ENCODE peak calls at places on chromosomes 13 and 19, in four cellular contexts. N, D, V and S are unnamed samples.

GRCh38 chr19:27824108-27824507 is 1388.8 kb downstream of the UQCRFS1 start:
- DNase-seq in V (no peak), D (no peak), N (no peak), S (no peak)

GRCh38 chr19:45881082-45881908 is 4.6 kb downstream of the IRF2BP1 start:
- DNase-seq in D (no peak), N (no peak), V (no peak), S (no peak)

GRCh38 chr13:20414475-20415287 is 111.0 kb downstream of the CRYL1 start:
- DNase-seq in V (no peak), N (peak; percentile 18), D (no peak), S (no peak)

GRCh38 chr19:30420881-30421280 is 48.7 kb downstream of the ZNF536 start:
- DNase-seq in V (no peak), N (no peak), D (no peak), S (no peak)

GRCh38 chr19:48455171-48455907 is at the start of gene KCNJ14:
- DNase-seq in V (no peak), N (no peak), D (no peak), S (no peak)

GRCh38 chr13:72839831-72840426 is 58.0 kb downstream of the PIBF1 start:
- DNase-seq in N (peak; percentile 33), V (peak; percentile 3), D (no peak), S (no peak)

GRCh38 chr13:26529441-26529840 is 28.0 kb upstream of the WASF3 start:
- DNase-seq in D (no peak), N (peak; percentile 84), V (peak; percentile 26), S (peak; percentile 73)

GRCh38 chr13:113732176-113732960 is 26.7 kb upstream of the TMEM255B start:
- DNase-seq in V (no peak), N (no peak), D (no peak), S (no peak)

GRCh38 chr13:99542788-99543406 is 41.6 kb downstream of the TM9SF2 start:
- DNase-seq in V (no peak), N (no peak), D (peak; percentile 91), S (no peak)

GRCh38 chr13:111519041-111519440 is 198.6 kb downstream of the TEX29 start:
- DNase-seq in V (no peak), N (no peak), D (no peak), S (peak; percentile 64)

DNA sequence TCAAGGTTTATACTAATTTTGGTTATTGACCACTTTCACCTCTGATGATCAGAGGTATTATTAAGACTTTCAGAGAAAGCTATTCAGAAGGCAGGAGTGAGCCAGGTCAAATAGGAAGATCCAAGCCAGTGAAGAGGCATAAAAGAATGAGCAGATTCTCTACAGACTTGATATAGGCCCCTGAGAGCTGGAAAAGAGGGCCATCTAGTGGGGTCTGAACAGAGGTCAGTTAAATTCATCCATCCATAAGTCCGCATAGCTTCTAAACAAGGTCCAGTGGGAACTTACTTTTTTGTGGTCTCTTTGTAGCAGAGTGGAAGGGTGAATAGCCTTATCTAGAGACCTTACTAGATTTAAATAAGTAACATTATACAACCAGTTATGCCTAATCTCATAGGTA is 126.6 kb upstream of the UFM1 start:
- DNase-seq in V (no peak), N (peak; percentile 5), D (no peak), S (no peak)
- TF ChIP-seq CTCF in V (peak; percentile 42), N (peak; percentile 39), D (no peak), S (peak; percentile 65)

DNA sequence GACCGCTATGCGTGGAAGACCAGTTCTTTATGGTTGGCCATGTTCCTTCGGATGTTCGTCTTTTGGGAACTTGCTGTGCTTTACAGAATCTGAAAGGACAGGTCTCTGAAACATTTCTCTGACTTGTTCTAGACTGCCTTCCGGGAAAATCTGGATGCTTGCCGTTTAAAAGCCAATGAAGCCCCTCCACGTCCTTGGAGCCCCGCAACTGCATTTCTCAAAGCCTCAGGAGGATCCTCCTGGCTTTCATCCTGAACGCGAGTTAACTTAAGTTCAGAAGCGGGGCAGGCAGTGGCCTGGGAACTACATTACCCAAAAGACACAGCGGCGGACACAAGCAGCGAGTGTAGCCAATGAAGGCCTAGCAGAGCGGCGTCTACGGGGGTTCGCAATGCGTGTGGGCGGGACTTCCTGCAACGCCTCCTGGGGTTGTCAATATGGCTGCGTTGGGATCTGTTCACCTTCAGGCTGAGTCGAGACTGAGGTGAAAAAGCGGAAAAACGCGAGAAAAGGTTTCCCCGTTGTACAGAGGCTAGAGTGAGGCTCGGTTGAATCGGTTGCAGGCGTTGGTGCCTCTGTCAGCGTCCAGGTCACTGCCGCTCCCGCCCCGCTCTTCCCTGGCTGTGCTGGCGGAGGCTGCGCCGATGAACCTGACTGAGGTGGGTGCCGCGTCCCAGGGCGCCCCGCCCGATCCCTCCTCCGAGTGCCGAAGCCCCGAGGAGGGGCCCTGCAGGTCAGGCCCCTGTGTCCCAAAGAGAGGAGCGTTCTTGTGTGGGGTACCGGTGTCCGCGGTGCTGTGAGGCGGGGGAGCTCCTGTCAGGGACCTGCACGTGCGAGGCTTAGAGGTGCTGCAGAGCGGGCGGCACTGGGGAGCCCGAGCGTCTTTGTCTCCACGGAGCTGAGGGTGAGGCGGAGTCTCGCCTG is at the start of gene ZNF17:
- DNase-seq in D (peak; percentile 94), N (peak; percentile 90), V (peak; percentile 83), S (peak; percentile 89)
- TF ChIP-seq CTCF in D (no peak), N (no peak), V (no peak), S (no peak)

DNA sequence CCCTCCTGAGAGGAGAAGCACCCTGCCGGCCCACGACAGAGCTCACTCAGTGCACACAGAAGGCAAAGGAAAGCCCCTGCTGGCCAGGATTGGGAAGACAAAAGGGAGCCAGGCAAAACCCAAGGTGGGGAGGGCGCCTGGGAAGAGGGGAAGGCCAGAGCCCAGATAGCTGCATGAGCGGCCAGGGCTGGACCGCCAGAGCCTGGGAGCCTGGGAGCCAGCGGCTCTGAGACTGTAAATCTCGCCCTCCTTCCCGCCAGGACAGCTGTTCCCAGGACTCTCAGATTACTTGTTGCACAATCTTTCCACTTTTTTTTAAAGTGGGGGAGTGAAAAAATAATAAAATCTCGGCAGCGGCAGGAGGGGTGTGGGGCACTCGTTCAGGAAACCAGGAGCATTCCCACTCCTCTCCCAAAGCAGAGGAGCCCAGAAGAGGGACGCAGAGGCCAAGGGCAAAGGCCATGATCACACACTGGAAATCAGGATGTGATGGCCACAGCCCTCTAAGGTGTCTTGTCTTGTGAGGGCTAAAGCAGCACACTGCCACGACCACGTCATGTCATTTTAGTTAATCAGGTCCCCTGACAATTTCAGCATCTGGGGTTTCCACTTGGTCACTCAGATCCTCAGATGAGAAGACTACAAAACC is 19.6 kb upstream of the EPHX3 start:
- DNase-seq in D (no peak), V (peak; percentile 90), N (peak; percentile 90), S (peak; percentile 79)
- TF ChIP-seq CTCF in D (no peak), V (peak; percentile 64), N (peak; percentile 58), S (peak; percentile 72)

GRCh38 chr19:37905936-37906867 is at the start of gene WDR87:
- DNase-seq in D (peak; percentile 69), N (peak; percentile 83), V (no peak), S (peak; percentile 87)

GRCh38 chr19:37907735-37908066 is 693 bp downstream of the SIPA1L3 start:
- DNase-seq in N (no peak), V (no peak), D (no peak), S (no peak)

GRCh38 chr19:37903096-37903495 is 3.3 kb downstream of the WDR87 start:
- DNase-seq in V (no peak), N (no peak), D (no peak), S (no peak)

GRCh38 chr19:37909661-37910199 is 2.7 kb downstream of the SIPA1L3 start:
- DNase-seq in D (no peak), N (no peak), V (no peak), S (no peak)

GRCh38 chr19:37906868-37907734 is at the start of gene SIPA1L3:
- DNase-seq in D (peak; percentile 96), N (peak; percentile 95), V (peak; percentile 86), S (peak; percentile 97)
- TF ChIP-seq CTCF in D (no peak), N (no peak), V (no peak), S (no peak)

GRCh38 chr13:75704942-75705320 is 68.8 kb downstream of the LMO7 start:
- DNase-seq in V (no peak), N (no peak), D (no peak), S (no peak)
- TF ChIP-seq CTCF in V (no peak), N (no peak), D (no peak), S (no peak)

GRCh38 chr19:1383311-1384084 is at the start of gene NDUFS7:
- DNase-seq in N (peak; percentile 94), V (peak; percentile 85), D (peak; percentile 93), S (peak; percentile 97)
- TF ChIP-seq CTCF in N (no peak), V (peak; percentile 27), D (peak; percentile 14), S (peak; percentile 59)

GRCh38 chr19:12513531-12514061 is 29.0 kb upstream of the ZNF709 start:
- DNase-seq in D (no peak), N (no peak), V (no peak), S (no peak)
- TF ChIP-seq CTCF in D (no peak), N (no peak), V (no peak), S (no peak)

GRCh38 chr19:33304760-33305647 is 2.7 kb upstream of the CEBPA start:
- DNase-seq in D (no peak), N (no peak), V (no peak), S (no peak)
- TF ChIP-seq CTCF in D (no peak), N (no peak), V (no peak), S (no peak)